ENCODE peak calls at places on chromosomes 6 and 20, in eight cellular contexts. L is aorta, P is anterior cingulate cortex, A is PC-3, F is myocyte, H is nucleus accumbens, W is neural crest cell, U is head of caudate nucleus. V is an unnamed sample.
A peak's percentile ranks its signal among the peaks of the same experiment; 100 is the strongest.

GRCh38 chr6:160180706-160181105 is 59.1 kb downstream of the SLC22A1 start:
- DNase-seq in F (no peak), P (no peak), H (no peak), A (no peak), L (no peak), W (no peak), U (no peak), V (no peak)

GRCh38 chr6:104558746-104559145 is 301.0 kb downstream of the HACE1 start:
- DNase-seq in H (no peak), U (no peak), W (no peak), L (no peak), F (no peak), A (no peak), P (no peak), V (no peak)

GRCh38 chr20:20743511-20744169 is 31.2 kb upstream of the RALGAPA2 start:
- DNase-seq in L (peak; percentile 76), H (peak; percentile 40), W (peak; percentile 27), A (no peak), F (no peak), P (peak; percentile 62), U (peak; percentile 40), V (peak; percentile 66)

GRCh38 chr6:7047966-7048365 is 59.8 kb upstream of the RREB1 start:
- DNase-seq in H (no peak), F (no peak), P (no peak), A (peak; percentile 55), L (no peak), U (no peak), W (no peak), V (no peak)

GRCh38 chr20:7379621-7380220 is 560.5 kb downstream of the HAO1 start:
- DNase-seq in L (no peak), U (no peak), A (peak; percentile 69), P (no peak), F (no peak), W (no peak), H (no peak), V (peak; percentile 69)

GRCh38 chr6:13412639-13413465 is 74.5 kb downstream of the GFOD1 start:
- DNase-seq in W (no peak), H (no peak), U (no peak), L (no peak), F (no peak), P (no peak), A (no peak), V (no peak)

GRCh38 chr6:149990109-149990671 is 26.4 kb downstream of the ULBP1 start:
- DNase-seq in H (no peak), P (no peak), F (no peak), L (no peak), A (no peak), W (no peak), U (no peak), V (no peak)

GRCh38 chr6:72849346-72849745 is 227.5 kb downstream of the KCNQ5 start:
- DNase-seq in P (no peak), A (no peak), L (no peak), H (no peak), F (no peak), W (no peak), U (no peak), V (no peak)

GRCh38 chr6:16585805-16586204 is 175.5 kb downstream of the ATXN1 start:
- DNase-seq in F (no peak), W (no peak), L (no peak), U (no peak), P (no peak), A (no peak), H (no peak), V (peak; percentile 20)

GRCh38 chr6:122726649-122727048 is 52.9 kb upstream of the FABP7 start:
- DNase-seq in F (peak; percentile 31), H (no peak), P (no peak), A (peak; percentile 47), U (no peak), L (no peak), W (no peak), V (peak; percentile 37)

GRCh38 chr6:127566671-127567070 is 10.3 kb upstream of the C6orf58 start:
- DNase-seq in A (no peak), H (no peak), L (no peak), F (peak; percentile 9), W (no peak), U (no peak), P (no peak), V (no peak)

V was measured in kidney tubule cell.